ENCODE peak calls at places on chromosome 9, in seven cellular contexts. L, Z, F, R, M, A and P are unnamed samples.

GRCh38 chr9:93065321-93065720 is 6.8 kb downstream of the SUSD3 start:
- DNase-seq in L (no peak), Z (no peak), F (no peak), R (no peak), M (no peak), A (no peak), P (no peak)

GRCh38 chr9:109497193-109498165 is 628 bp downstream of the PTPN3 start:
- DNase-seq in L (no peak), Z (no peak), F (no peak), R (no peak), M (no peak), A (no peak), P (no peak)

GRCh38 chr9:6931913-6932312 is 174.1 kb downstream of the KDM4C start:
- DNase-seq in L (peak; percentile 42), Z (no peak), F (peak; percentile 72), R (no peak), M (no peak), A (peak; percentile 64), P (no peak)

GRCh38 chr9:125650271-125650737 is 56.7 kb downstream of the MAPKAP1 start:
- DNase-seq in L (peak; percentile 69), Z (no peak), F (no peak), R (no peak), M (no peak), A (no peak), P (no peak)

GRCh38 chr9:121976751-121977150 is 116.4 kb downstream of the TTLL11 start:
- DNase-seq in L (peak; percentile 50), Z (no peak), F (peak; percentile 81), R (no peak), M (no peak), A (no peak), P (no peak)

GRCh38 chr9:78103971-78104433 is 72.4 kb upstream of the GNAQ start:
- DNase-seq in L (no peak), Z (no peak), F (no peak), R (no peak), M (no peak), A (no peak), P (peak; percentile 19)

GRCh38 chr9:2664675-2665065 is 43.1 kb downstream of the VLDLR start:
- DNase-seq in L (no peak), Z (no peak), F (no peak), R (no peak), M (no peak), A (no peak), P (no peak)

GRCh38 chr9:116099821-116100220 is 53.8 kb upstream of the PAPPA start:
- DNase-seq in L (peak; percentile 79), Z (no peak), F (no peak), R (no peak), M (no peak), A (no peak), P (no peak)

GRCh38 chr9:125513634-125514413 is 193.2 kb downstream of the MAPKAP1 start:
- DNase-seq in L (peak; percentile 72), Z (no peak), F (no peak), R (no peak), M (no peak), A (peak; percentile 58), P (no peak)

GRCh38 chr9:2697492-2697891 is 19.8 kb upstream of the KCNV2 start:
- DNase-seq in L (no peak), Z (no peak), F (no peak), R (no peak), M (no peak), A (no peak), P (no peak)

GRCh38 chr9:13967493-13967892 is 346.4 kb downstream of the NFIB start:
- DNase-seq in L (no peak), Z (no peak), F (no peak), R (no peak), M (no peak), A (no peak), P (no peak)

GRCh38 chr9:7315746-7316457 is 483.7 kb downstream of the DMAC1 start:
- DNase-seq in L (peak; percentile 67), Z (no peak), F (no peak), R (no peak), M (no peak), A (no peak), P (no peak)

GRCh38 chr9:90927496-90927895 is 125.9 kb downstream of the SYK start:
- DNase-seq in L (no peak), Z (no peak), F (no peak), R (no peak), M (no peak), A (no peak), P (no peak)

DNA sequence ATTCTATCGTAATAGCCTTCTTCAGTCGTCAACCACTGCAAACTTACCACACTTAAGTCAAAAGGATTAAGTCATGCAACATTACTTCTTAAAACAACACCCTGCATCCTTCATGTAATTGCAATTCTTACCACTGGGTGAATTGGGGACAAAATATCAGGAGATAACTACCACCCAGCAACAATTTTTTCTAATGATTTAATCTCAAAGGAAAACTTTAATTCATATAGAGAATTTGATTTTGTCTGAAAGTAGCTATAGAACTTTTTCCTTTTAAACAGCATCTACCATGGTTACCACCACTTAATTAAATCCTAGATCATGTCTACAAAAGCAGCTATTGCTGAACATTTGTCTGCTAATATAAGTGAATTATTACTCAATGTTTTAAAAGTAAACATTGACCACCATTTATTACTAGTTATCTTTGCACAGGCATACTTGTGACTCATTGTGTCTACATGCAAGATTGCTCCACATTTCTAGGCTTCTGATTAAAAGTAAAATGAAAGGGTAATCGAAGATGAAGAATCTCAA is 10.5 kb downstream of the MLLT3 start:
- DNase-seq in L (peak; percentile 82), Z (no peak), F (no peak), R (no peak), M (no peak), A (no peak), P (no peak)
- TF ChIP-seq CTCF in L (peak; percentile 61), Z (peak; percentile 37), F (peak; percentile 54), R (no peak), M (peak; percentile 46), A (peak; percentile 44), P (peak; percentile 34)

DNA sequence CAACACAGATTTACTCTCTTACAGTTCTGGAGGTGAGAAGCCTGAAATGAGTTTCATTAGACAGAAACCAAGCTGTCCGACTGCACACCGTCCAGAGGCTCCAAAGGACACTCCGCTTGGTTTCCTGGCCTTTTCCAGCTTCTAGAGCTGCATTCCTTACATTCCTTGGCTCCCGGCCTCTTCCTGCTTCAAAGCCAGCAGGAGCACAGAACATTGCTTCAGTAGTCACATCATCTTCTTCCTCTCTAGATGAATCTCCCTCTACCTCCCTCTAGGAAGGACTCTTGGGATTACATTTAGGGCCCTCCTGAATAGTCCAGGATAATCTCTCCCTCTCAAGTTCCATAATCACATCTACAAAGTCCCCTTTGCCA is 213.3 kb downstream of the CDK5RAP2 start:
- DNase-seq in L (peak; percentile 95), Z (no peak), F (peak; percentile 91), R (no peak), M (no peak), A (no peak), P (no peak)
- TF ChIP-seq CTCF in L (peak; percentile 64), Z (no peak), F (peak; percentile 65), R (no peak), M (no peak), A (no peak), P (no peak)

GRCh38 chr9:136045595-136046554 is 49.2 kb downstream of the NACC2 start:
- DNase-seq in L (peak; percentile 39), Z (no peak), F (no peak), R (no peak), M (no peak), A (no peak), P (no peak)
- TF ChIP-seq CTCF in L (no peak), Z (no peak), F (no peak), R (no peak), M (no peak), A (no peak), P (no peak)

DNA sequence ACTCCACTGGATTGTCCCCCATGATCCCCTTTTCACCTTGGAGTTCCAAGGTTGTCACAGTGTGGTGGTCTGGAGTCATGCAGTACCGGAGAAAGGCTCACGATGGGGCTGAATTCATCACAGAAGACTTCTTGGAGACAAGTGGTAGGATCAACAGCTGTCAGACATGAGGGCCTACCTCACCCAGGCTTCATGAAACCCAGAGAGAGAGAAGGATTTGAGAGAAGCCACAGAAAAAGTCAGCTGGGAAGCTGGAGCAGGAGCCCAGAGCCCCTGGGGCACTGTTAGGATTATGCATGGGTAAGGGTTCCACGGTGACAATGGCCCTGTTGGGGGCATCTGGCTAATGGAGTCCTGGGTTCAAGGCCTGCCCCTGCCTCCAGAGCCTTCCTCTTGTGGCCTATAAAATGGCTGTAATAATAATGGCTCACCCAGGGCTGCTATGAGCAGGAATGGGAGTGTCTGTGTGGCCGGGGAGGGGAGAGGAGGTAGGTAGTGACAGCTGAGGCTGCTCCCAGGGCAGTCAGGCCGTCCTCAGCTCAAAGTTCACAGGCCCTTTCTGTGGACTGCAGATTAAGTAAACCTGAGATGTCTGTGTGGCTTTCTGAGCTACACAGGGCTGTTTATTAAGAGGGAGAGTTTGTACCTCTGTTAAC is 910 bp downstream of the TRIM14 start:
- DNase-seq in L (peak; percentile 42), Z (no peak), F (no peak), R (peak; percentile 80), M (peak; percentile 26), A (no peak), P (no peak)
- TF ChIP-seq CTCF in L (peak; percentile 27), Z (no peak), F (peak; percentile 58), R (peak; percentile 62), M (peak; percentile 54), A (no peak), P (peak; percentile 31)

DNA sequence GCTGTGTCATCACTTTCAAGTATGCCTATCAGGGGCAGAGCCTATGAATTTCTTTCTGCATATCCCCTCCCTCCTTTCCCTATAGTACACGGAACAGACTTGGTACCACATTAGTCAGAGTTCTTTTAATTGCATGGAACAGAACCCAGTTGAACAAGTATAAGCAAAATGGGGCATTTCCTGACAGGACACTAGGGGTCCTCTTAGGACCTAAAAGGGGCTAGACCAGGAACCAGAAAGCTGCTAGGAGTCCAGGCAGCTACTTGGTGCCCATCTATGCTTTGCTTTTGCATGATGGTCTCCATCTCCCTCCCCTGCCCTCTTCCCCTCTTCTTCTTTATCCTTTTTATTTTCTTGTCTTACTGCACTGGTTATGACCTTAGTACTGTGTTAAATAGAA is 5.9 kb downstream of the BSPRY start:
- DNase-seq in L (peak; percentile 38), Z (no peak), F (no peak), R (no peak), M (no peak), A (no peak), P (no peak)
- TF ChIP-seq CTCF in L (peak; percentile 38), Z (no peak), F (peak; percentile 59), R (peak; percentile 34), M (no peak), A (no peak), P (no peak)

GRCh38 chr9:135480942-135481315 is 1.3 kb downstream of the PPP1R26 start:
- DNase-seq in L (no peak), Z (no peak), F (no peak), R (no peak), M (no peak), A (no peak), P (no peak)

GRCh38 chr9:135479469-135480052 is at the start of gene PPP1R26:
- DNase-seq in L (no peak), Z (no peak), F (no peak), R (peak; percentile 46), M (no peak), A (no peak), P (no peak)

GRCh38 chr9:135478191-135478590 is 1.4 kb upstream of the PPP1R26 start:
- DNase-seq in L (no peak), Z (no peak), F (no peak), R (no peak), M (no peak), A (no peak), P (no peak)

GRCh38 chr9:135480071-135480941 is 724 bp downstream of the PPP1R26 start:
- DNase-seq in L (peak; percentile 29), Z (no peak), F (no peak), R (peak; percentile 46), M (no peak), A (no peak), P (no peak)

GRCh38 chr9:135478858-135479468 is 619 bp upstream of the PPP1R26 start:
- DNase-seq in L (peak; percentile 28), Z (no peak), F (no peak), R (peak; percentile 46), M (no peak), A (no peak), P (no peak)
- TF ChIP-seq CTCF in L (peak; percentile 22), Z (peak; percentile 9), F (peak; percentile 23), R (peak; percentile 39), M (peak; percentile 16), A (no peak), P (no peak)